ENCODE peak calls at places on chromosomes 4 and X, in six cellular contexts. B is choroid plexus epithelial cell, M is endodermal cell, Z is HT1080, R is body of pancreas, Q is GM12864. N is an unnamed sample.

GRCh38 chr4:13325744-13326143 is 158.4 kb downstream of the RAB28 start:
- DNase-seq in Z (no peak), Q (no peak), M (no peak), B (no peak), R (no peak), N (no peak)

GRCh38 chr4:164931551-164932324 is 45.7 kb downstream of the TRIM61 start:
- DNase-seq in M (peak), R (no peak), B (no peak), Q (no peak), Z (peak), N (no peak)

GRCh38 chr4:137181293-137181899 is 350.9 kb downstream of the PCDH18 start:
- DNase-seq in Z (no peak), B (no peak), M (no peak), Q (no peak), R (no peak), N (no peak)

GRCh38 chr4:28772796-28773195 is 1912.2 kb downstream of the STIM2 start:
- DNase-seq in Q (no peak), R (no peak), B (no peak), Z (no peak), M (no peak), N (no peak)

GRCh38 chrX:11321986-11322385 is 28.8 kb downstream of the AMELX start:
- DNase-seq in B (no peak), M (no peak), R (no peak), Q (no peak), Z (no peak), N (no peak)

GRCh38 chr4:17576932-17577659 is at the start of gene LAP3:
- DNase-seq in M (peak), Z (peak), B (peak), R (peak), Q (peak), N (peak)

GRCh38 chr4:175386776-175387507 is 425.1 kb downstream of the GPM6A start:
- DNase-seq in M (peak), R (no peak), Z (no peak), Q (no peak), B (no peak), N (no peak)

GRCh38 chr4:138499627-138500026 is 257.5 kb upstream of the SLC7A11 start:
- DNase-seq in Q (no peak), M (peak), Z (no peak), R (peak), B (no peak), N (no peak)

GRCh38 chr4:89307446-89308160 is at the start of gene GPRIN3:
- DNase-seq in Z (no peak), R (peak), B (no peak), Q (no peak), M (peak), N (peak)

GRCh38 chr4:118898684-118899138 is 10.1 kb downstream of the SYNPO2 start:
- DNase-seq in M (no peak), B (no peak), Z (no peak), Q (no peak), R (no peak), N (no peak)

GRCh38 chrX:261167-261857 is 19.9 kb upstream of the PLCXD1 start:
- DNase-seq in R (no peak), M (peak), Q (no peak), Z (peak), B (no peak), N (no peak)

GRCh38 chr4:81466841-81467671 is 4.7 kb downstream of the RASGEF1B start:
- DNase-seq in R (peak), Q (peak), B (peak), M (peak), Z (no peak), N (peak)

GRCh38 chr4:93199492-93199891 is 629.1 kb upstream of the ATOH1 start:
- DNase-seq in B (peak), Z (peak), M (peak), R (no peak), Q (no peak), N (no peak)

GRCh38 chr4:7518871-7519637 is 84.3 kb upstream of the PSAPL1 start:
- DNase-seq in Z (no peak), M (no peak), R (peak), B (no peak), Q (no peak), N (no peak)

GRCh38 chrX:46819136-46819535 is 17.7 kb upstream of the RP2 start:
- DNase-seq in R (no peak), Z (no peak), M (no peak), Q (no peak), B (peak), N (no peak)

GRCh38 chrX:41085883-41086626 is 810 bp downstream of the USP9X start:
- DNase-seq in Q (no peak), B (peak), R (peak), Z (peak), M (peak), N (peak)

GRCh38 chrX:55007633-55008032 is 7.5 kb downstream of the APEX2 start:
- DNase-seq in R (peak), Z (peak), M (no peak), B (peak), Q (no peak), N (no peak)

GRCh38 chr4:22988526-22988925 is 295.8 kb downstream of the GBA3 start:
- DNase-seq in R (no peak), M (no peak), Z (no peak), B (no peak), Q (no peak), N (no peak)

GRCh38 chrX:141952603-141953002 is 48.9 kb downstream of the MAGEC1 start:
- DNase-seq in Q (no peak), M (no peak), B (no peak), Z (no peak), R (no peak), N (no peak)

GRCh38 chr4:158253350-158253980 is 43.2 kb downstream of the TMEM144 start:
- DNase-seq in B (peak), Z (peak), M (peak), Q (peak), R (peak), N (peak)

GRCh38 chrX:141341341-141341740 is 99.0 kb upstream of the SPANXC start:
- DNase-seq in M (no peak), Z (peak), Q (no peak), R (no peak), B (peak), N (no peak)

GRCh38 chrX:130253916-130254315 is 14.8 kb downstream of the ZNF280C start:
- DNase-seq in Q (no peak), R (no peak), Z (no peak), M (no peak), B (no peak), N (no peak)

GRCh38 chr4:145216532-145216931 is 36.1 kb upstream of the OTUD4 start:
- DNase-seq in R (no peak), Q (no peak), Z (peak), M (no peak), B (peak), N (no peak)

GRCh38 chr4:8637456-8637984 is 45.0 kb downstream of the CPZ start:
- DNase-seq in B (no peak), M (no peak), R (no peak), Z (no peak), Q (no peak), N (no peak)

GRCh38 chr4:55356991-55357461 is 11.0 kb downstream of the SRD5A3 start:
- DNase-seq in Z (peak), R (no peak), M (no peak), B (peak), Q (no peak), N (no peak)

GRCh38 chrX:129531132-129531531 is 7.8 kb upstream of the SMARCA1 start:
- DNase-seq in Z (no peak), Q (no peak), R (no peak), B (no peak), M (no peak), N (no peak)

GRCh38 chr4:14771091-14771490 is 231.2 kb upstream of the CPEB2 start:
- DNase-seq in M (no peak), Q (no peak), B (peak), R (no peak), Z (no peak), N (no peak)

GRCh38 chr4:2799444-2799911 is 6.6 kb downstream of the SH3BP2 start:
- DNase-seq in Q (no peak), Z (no peak), R (no peak), M (no peak), B (no peak), N (no peak)

GRCh38 chr4:35087216-35087615 is 1157.1 kb downstream of the ARAP2 start:
- DNase-seq in Z (no peak), Q (no peak), R (no peak), M (no peak), B (no peak), N (no peak)

GRCh38 chrX:111519215-111519614 is 7.8 kb downstream of the SERTM2 start:
- DNase-seq in M (no peak), R (no peak), B (peak), Z (peak), Q (no peak), N (no peak)

GRCh38 chrX:73561791-73562190 is 1.2 kb upstream of the CHIC1 start:
- DNase-seq in B (peak), M (no peak), Z (no peak), R (no peak), Q (no peak), N (no peak)

GRCh38 chr4:10161146-10161545 is 44.5 kb upstream of the WDR1 start:
- DNase-seq in Q (no peak), Z (peak), B (peak), R (no peak), M (no peak), N (no peak)

GRCh38 chrX:67568769-67569168 is 24.9 kb downstream of the AR start:
- DNase-seq in R (no peak), Q (no peak), B (no peak), M (no peak), Z (no peak), N (no peak)

GRCh38 chr4:103424853-103425252 is 226.7 kb upstream of the CENPE start:
- DNase-seq in Q (no peak), Z (no peak), R (peak), M (no peak), B (peak), N (no peak)

N was measured in nucleus accumbens.